ENCODE peak calls at places on chromosomes 11 and 22, in nine cellular contexts. N is fibroblast of mammary gland, U is spleen, O is pancreas, P is GM12865, K is fibroblast of pulmonary artery, H is AG04450, B is WTC11, R is nephron progenitor cell. D is an unnamed sample.

GRCh38 chr11:2760196-2760871 is 60.5 kb upstream of the KCNQ1OT1 start:
- DNase-seq in O (no peak), B (peak), K (no peak), U (peak), N (no peak), P (no peak), H (no peak), R (no peak), D (no peak)

GRCh38 chr11:64583296-64584262 is 7.4 kb upstream of the SLC22A12 start:
- DNase-seq in N (peak), R (no peak), K (peak), H (no peak), U (peak), B (no peak), P (no peak), O (no peak), D (no peak)

GRCh38 chr22:48276933-48277867 is 1514.8 kb downstream of the TBC1D22A start:
- DNase-seq in B (no peak), N (no peak), H (no peak), R (no peak), K (no peak), O (no peak), P (no peak), U (no peak), D (no peak)

GRCh38 chr11:114166897-114167323 is 107.4 kb downstream of the ZBTB16 start:
- DNase-seq in R (no peak), U (no peak), B (no peak), O (no peak), K (peak), N (peak), P (no peak), H (peak), D (no peak)

GRCh38 chr22:46752911-46753310 is 9.5 kb upstream of the TBC1D22A start:
- DNase-seq in P (no peak), R (no peak), O (no peak), B (no peak), N (no peak), H (no peak), K (no peak), U (no peak), D (no peak)

GRCh38 chr22:47929073-47929472 is 1166.6 kb downstream of the TBC1D22A start:
- DNase-seq in U (no peak), O (no peak), K (no peak), N (no peak), R (no peak), B (no peak), H (no peak), P (peak), D (no peak)

GRCh38 chr22:19800761-19801244 is 40.2 kb downstream of the TBX1 start:
- DNase-seq in H (no peak), N (peak), P (no peak), O (no peak), U (no peak), R (no peak), B (peak), K (peak), D (no peak)

GRCh38 chr11:28703371-28703770 is 595.2 kb downstream of the METTL15 start:
- DNase-seq in O (no peak), N (no peak), U (no peak), K (no peak), P (no peak), R (no peak), B (no peak), H (no peak), D (no peak)

GRCh38 chr11:78961938-78962701 is 387.5 kb upstream of the NARS2 start:
- DNase-seq in H (peak), P (peak), K (peak), U (no peak), B (peak), R (peak), N (peak), O (no peak), D (peak)

GRCh38 chr22:49524362-49524761 is 303.3 kb downstream of the BRD1 start:
- DNase-seq in H (no peak), U (no peak), N (no peak), B (no peak), P (no peak), R (no peak), K (no peak), O (no peak), D (no peak)

DNA sequence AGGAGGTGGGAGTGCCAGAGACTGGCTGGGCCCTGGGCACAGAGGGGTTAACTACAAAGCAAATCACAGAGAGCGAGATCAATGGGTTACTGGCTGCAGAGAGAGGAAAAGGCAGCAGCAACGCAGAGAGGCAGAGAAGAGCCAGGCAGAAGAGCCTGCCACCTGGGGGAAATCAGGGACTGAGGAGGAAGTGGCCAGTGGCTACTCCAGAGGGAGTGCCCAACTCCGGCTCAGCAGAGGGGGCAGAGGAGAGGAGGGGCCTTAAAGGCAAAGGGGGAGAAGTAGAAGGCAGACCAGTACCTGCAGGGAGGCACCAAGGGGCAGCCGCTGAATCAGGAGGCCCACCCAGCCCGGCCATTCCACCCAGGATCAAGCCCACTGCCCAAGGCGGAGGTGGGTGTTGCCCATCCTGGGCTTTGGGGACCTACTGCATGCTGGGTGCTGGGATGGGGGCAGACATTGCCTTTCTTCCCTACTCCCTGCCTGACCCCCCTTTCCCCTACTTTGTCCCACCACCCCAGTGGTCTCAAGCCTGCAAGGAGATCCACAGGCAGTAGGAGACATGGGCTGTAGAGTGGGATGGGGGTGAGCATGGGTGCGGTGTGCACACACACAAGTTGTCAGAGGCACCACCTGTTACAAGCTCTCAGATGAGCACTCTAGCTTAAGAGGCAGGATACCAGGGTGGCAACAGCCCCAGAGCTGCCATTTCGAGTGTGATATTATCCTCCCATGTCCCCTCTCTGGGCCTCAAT is 926 bp upstream of the GALR3 start:
- DNase-seq in P (no peak), N (no peak), K (no peak), H (no peak), R (peak), O (no peak), U (no peak), B (peak), D (no peak)
- TF ChIP-seq CTCF in P (no peak), N (no peak), K (no peak), H (no peak), R (no peak), O (no peak), U (no peak), B (no peak), D (no peak)

GRCh38 chr11:11987503-11988022 is 20.9 kb downstream of the DKK3 start:
- DNase-seq in K (peak), B (no peak), N (peak), O (no peak), U (no peak), H (no peak), R (no peak), P (peak), D (no peak)
- TF ChIP-seq CTCF in K (peak), B (no peak), N (peak), O (no peak), U (no peak), H (peak), R (peak), P (peak), D (no peak)

GRCh38 chr11:83819936-83820549 is 533.9 kb upstream of the CCDC90B start:
- DNase-seq in U (no peak), O (peak), K (peak), N (peak), P (peak), H (peak), B (no peak), R (no peak), D (peak)

GRCh38 chr11:83813296-83813695 is 527.1 kb upstream of the CCDC90B start:
- DNase-seq in H (no peak), O (no peak), B (no peak), K (no peak), P (no peak), U (no peak), R (no peak), N (no peak), D (no peak)

GRCh38 chr11:83818349-83818748 is 532.2 kb upstream of the CCDC90B start:
- DNase-seq in P (no peak), H (no peak), U (no peak), K (no peak), R (no peak), B (no peak), O (no peak), N (peak), D (no peak)

GRCh38 chr11:83815736-83816135 is 529.6 kb upstream of the CCDC90B start:
- DNase-seq in H (no peak), P (no peak), U (no peak), N (no peak), R (no peak), O (no peak), K (peak), B (no peak), D (no peak)

DNA sequence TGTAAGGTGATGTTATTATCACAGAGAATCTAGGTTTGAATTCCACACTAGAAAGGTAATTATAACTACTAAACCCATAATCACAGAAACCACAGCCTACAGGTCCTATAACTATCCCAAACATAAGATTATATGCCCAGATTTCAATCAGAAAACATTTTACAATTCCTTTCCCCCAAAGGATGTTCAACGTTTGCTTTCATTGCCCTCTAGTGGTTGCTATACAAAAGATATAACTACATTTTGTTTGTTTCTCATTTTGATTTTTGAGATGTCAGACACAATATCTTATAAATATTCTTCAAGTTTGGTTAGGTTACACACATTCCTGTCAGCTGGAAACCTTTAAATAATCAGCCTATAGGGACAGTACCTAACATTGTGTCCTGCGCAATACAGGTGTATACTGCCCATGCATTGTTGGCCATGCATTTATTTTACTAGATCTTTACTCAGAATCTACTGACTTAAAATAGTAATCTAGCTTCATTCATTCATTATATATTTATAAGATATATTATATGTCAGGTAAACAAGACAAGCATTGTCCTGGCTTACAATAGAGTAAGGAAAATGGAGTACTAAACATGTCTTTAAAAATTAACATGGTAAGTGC is 530.5 kb upstream of the CCDC90B start:
- DNase-seq in K (peak), N (peak), P (peak), H (no peak), O (no peak), U (no peak), R (no peak), B (no peak), D (peak)
- TF ChIP-seq CTCF in K (peak), N (peak), P (peak), H (peak), O (peak), U (peak), R (peak), B (peak), D (peak)

GRCh38 chr11:47148903-47149535 is 27.7 kb downstream of the ARFGAP2 start:
- DNase-seq in B (no peak), P (no peak), H (no peak), R (no peak), O (peak), K (no peak), N (no peak), U (no peak), D (no peak)

GRCh38 chr11:47149781-47150180 is 26.9 kb downstream of the ARFGAP2 start:
- DNase-seq in O (no peak), K (no peak), B (no peak), R (no peak), P (no peak), H (no peak), U (no peak), N (no peak), D (no peak)

GRCh38 chr11:47144541-47144940 is 32.1 kb downstream of the ARFGAP2 start:
- DNase-seq in U (no peak), O (no peak), B (no peak), H (no peak), P (no peak), N (no peak), K (no peak), R (no peak), D (no peak)

GRCh38 chr11:47147250-47147649 is 29.4 kb downstream of the ARFGAP2 start:
- DNase-seq in P (no peak), H (no peak), K (no peak), R (no peak), U (no peak), N (no peak), O (no peak), B (no peak), D (no peak)

GRCh38 chr11:47148274-47148673 is 28.4 kb downstream of the ARFGAP2 start:
- DNase-seq in R (no peak), N (no peak), U (no peak), B (no peak), K (no peak), H (no peak), P (no peak), O (no peak), D (no peak)
- TF ChIP-seq CTCF in R (no peak), N (no peak), U (no peak), B (no peak), K (no peak), H (no peak), P (no peak), O (no peak), D (no peak)

DNA sequence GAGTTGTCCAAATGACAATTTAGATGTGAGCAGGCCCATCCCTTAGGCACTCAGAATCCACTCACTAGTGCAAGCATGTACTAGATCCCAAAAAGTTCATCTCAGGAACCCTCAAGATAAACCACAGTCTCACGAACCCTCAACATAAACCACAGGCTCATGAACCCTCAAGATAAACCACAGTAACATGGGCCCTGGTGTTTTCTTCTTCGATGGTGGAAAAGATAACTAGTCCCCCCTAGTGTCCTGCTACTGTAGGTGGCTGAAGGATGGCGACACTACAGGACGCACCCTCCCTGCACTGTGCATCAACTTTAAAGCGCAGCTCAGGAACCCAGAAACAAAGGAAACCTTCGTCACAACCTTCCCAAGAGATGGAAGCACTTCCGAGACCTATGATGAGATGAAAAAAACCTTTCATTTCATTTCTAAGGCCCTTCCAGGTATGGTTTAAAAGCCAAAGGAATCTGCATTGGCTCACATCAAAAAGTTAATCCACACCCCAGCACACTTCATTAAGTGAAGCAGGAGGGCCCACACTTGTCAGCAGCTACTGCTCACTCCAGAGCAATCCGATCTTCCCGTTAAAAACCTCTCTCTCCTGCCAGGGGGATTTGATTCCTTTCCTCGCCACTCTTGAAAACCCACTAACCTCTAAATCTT is 2.4 kb downstream of the LARGE1 start:
- DNase-seq in H (no peak), R (peak), U (no peak), B (peak), O (no peak), P (peak), K (no peak), N (peak), D (peak)
- TF ChIP-seq CTCF in H (peak), R (peak), U (peak), B (no peak), O (no peak), P (peak), K (no peak), N (peak), D (peak)